ENCODE peak calls at places on chromosome 3, in four cellular contexts. H, T, U and I are unnamed samples.

GRCh38 chr3:171966533-171967136 is 72.7 kb upstream of the FNDC3B start:
- DNase-seq in H (no peak), T (no peak), U (peak; percentile 19), I (no peak)

GRCh38 chr3:7877312-7877711 is 624.3 kb upstream of the LMCD1 start:
- DNase-seq in H (no peak), T (no peak), U (no peak), I (no peak)

GRCh38 chr3:186421946-186422345 is 59.9 kb upstream of the DGKG start:
- DNase-seq in H (no peak), T (no peak), U (no peak), I (no peak)

GRCh38 chr3:30747771-30748281 is 141.4 kb downstream of the TGFBR2 start:
- DNase-seq in H (peak; percentile 36), T (no peak), U (peak; percentile 41), I (no peak)

GRCh38 chr3:16048435-16049318 is 125.8 kb upstream of the GALNT15 start:
- DNase-seq in H (peak; percentile 69), T (peak; percentile 64), U (peak; percentile 80), I (peak; percentile 68)

GRCh38 chr3:6717026-6717943 is 143.6 kb upstream of the GRM7 start:
- DNase-seq in H (no peak), T (no peak), U (no peak), I (no peak)

GRCh38 chr3:58766587-58767282 is 100.2 kb upstream of the FAM3D start:
- DNase-seq in H (no peak), T (no peak), U (no peak), I (no peak)

GRCh38 chr3:32960404-32961160 is 9.1 kb downstream of the CCR4 start:
- DNase-seq in H (no peak), T (no peak), U (no peak), I (no peak)

GRCh38 chr3:43770426-43771103 is 79.8 kb downstream of the ABHD5 start:
- DNase-seq in H (no peak), T (peak; percentile 57), U (peak; percentile 56), I (peak; percentile 65)

GRCh38 chr3:159236306-159236705 is 434.5 kb downstream of the MFSD1 start:
- DNase-seq in H (no peak), T (no peak), U (no peak), I (no peak)

GRCh38 chr3:34956511-34956910 is 682.8 kb upstream of the ARPP21 start:
- DNase-seq in H (no peak), T (no peak), U (no peak), I (no peak)

GRCh38 chr3:62134061-62134496 is 239.3 kb downstream of the FEZF2 start:
- DNase-seq in H (peak; percentile 31), T (peak; percentile 78), U (no peak), I (peak; percentile 79)

GRCh38 chr3:171904829-171905228 is 61.7 kb downstream of the TMEM212 start:
- DNase-seq in H (no peak), T (no peak), U (no peak), I (no peak)

GRCh38 chr3:54957711-54958110 is 29.9 kb upstream of the LRTM1 start:
- DNase-seq in H (no peak), T (no peak), U (no peak), I (no peak)

GRCh38 chr3:175255698-175256097 is 396.6 kb downstream of the NAALADL2 start:
- DNase-seq in H (no peak), T (no peak), U (no peak), I (no peak)

GRCh38 chr3:9595877-9596276 is 42.3 kb upstream of the LHFPL4 start:
- DNase-seq in H (no peak), T (peak; percentile 61), U (no peak), I (no peak)

GRCh38 chr3:99626415-99626788 is 12.0 kb upstream of the COL8A1 start:
- DNase-seq in H (no peak), T (no peak), U (no peak), I (no peak)

GRCh38 chr3:99625237-99625622 is 13.2 kb upstream of the COL8A1 start:
- DNase-seq in H (no peak), T (no peak), U (no peak), I (no peak)

GRCh38 chr3:99624536-99625236 is 13.7 kb upstream of the COL8A1 start:
- DNase-seq in H (no peak), T (no peak), U (no peak), I (no peak)

GRCh38 chr3:99625643-99626414 is 12.6 kb upstream of the COL8A1 start:
- DNase-seq in H (no peak), T (no peak), U (no peak), I (no peak)

DNA sequence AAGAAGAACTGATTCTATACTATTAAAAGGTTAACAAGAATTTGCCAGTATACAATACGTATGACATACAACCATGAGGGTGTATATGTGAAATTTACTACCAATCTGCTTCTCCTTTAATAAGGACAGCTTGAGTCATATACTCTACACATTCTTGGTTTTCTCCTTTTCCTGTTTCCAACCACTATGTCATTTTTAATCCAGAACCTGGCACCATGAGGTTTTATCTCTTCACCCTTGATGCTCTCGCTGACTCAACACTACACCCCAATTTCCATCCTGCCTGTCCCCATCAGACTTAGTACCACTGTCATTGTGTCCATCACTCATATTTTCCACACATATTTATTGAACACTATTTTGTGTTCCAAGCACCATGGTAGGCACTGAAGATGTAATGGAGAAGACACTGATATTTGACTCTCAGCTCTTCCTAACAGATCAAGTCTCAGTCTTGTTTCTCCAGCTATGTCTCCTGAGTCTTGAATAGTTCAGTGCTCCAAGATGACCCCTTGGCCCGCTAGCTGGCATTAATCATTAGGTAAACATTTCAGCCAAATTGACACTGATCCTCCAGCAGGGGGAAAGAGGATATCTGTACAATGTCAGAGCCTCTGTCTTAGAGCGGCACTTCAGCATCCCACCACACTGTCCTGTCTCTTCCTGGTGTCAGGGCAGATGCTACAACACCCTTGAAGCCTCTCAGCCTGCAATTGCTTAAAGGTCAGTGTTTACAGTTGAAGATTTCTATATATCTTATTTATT is 11.2 kb upstream of the COL8A1 start:
- DNase-seq in H (no peak), T (no peak), U (no peak), I (no peak)
- TF ChIP-seq CTCF in H (no peak), T (no peak), U (no peak), I (no peak)

GRCh38 chr3:150252462-150252861 is 155.6 kb upstream of the TSC22D2 start:
- DNase-seq in H (no peak), T (no peak), U (no peak), I (no peak)
- H3K4me1 ChIP-seq in H (peaks cover 31% of the 10 kb centered on the region), T (no peaks in the 10 kb centered on the region), U (peaks cover 3% of the 10 kb centered on the region), I (peaks cover 3% of the 10 kb centered on the region)

DNA sequence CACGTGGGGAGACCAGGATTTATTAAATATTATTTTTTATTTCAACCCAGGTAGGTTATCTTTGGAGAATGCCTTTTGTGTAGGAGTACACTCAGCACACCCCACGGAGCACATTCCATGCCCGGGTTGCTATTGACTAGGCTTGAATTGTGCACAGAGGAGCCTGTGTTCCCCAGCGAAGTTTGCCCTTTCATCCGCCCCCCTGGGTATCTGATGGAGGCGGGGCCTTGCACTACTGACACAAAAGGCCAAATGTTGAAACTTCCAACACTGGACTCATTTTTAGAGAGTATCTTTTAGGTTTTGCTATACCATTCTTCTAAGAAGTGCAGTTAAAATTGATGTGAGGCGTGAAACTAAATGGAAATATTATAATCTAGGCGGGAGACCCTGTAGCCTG is 39.3 kb upstream of the PPP4R2 start:
- DNase-seq in H (no peak), T (no peak), U (no peak), I (peak; percentile 20)
- H3K27ac ChIP-seq in H (no peak overlapping the region), T (no peak overlapping the region), U (no peak overlapping the region), I (peak overlapping the region; percentile 19)

GRCh38 chr3:190213726-190214125 is 93.0 kb upstream of the P3H2 start:
- DNase-seq in H (no peak), T (no peak), U (no peak), I (no peak)

GRCh38 chr3:190222916-190223315 is 99.3 kb downstream of the CLDN1 start:
- DNase-seq in H (no peak), T (no peak), U (no peak), I (no peak)

GRCh38 chr3:190222360-190222759 is 99.9 kb downstream of the CLDN1 start:
- DNase-seq in H (no peak), T (no peak), U (no peak), I (no peak)

GRCh38 chr3:190220362-190220761 is 99.7 kb upstream of the P3H2 start:
- DNase-seq in H (no peak), T (no peak), U (no peak), I (no peak)

GRCh38 chr3:190217081-190217480 is 96.4 kb upstream of the P3H2 start:
- DNase-seq in H (no peak), T (no peak), U (no peak), I (no peak)
- TF ChIP-seq CTCF in H (no peak), T (no peak), U (no peak), I (no peak)

GRCh38 chr3:152825566-152825965 is 9.4 kb upstream of the P2RY1 start:
- DNase-seq in H (no peak), T (no peak), U (no peak), I (no peak)

GRCh38 chr3:152828075-152828840 is 6.7 kb upstream of the P2RY1 start:
- DNase-seq in H (no peak), T (peak; percentile 34), U (no peak), I (no peak)

GRCh38 chr3:152830245-152830644 is 4.7 kb upstream of the P2RY1 start:
- DNase-seq in H (no peak), T (no peak), U (no peak), I (no peak)

GRCh38 chr3:152827313-152827712 is 7.6 kb upstream of the P2RY1 start:
- DNase-seq in H (no peak), T (no peak), U (no peak), I (no peak)

DNA sequence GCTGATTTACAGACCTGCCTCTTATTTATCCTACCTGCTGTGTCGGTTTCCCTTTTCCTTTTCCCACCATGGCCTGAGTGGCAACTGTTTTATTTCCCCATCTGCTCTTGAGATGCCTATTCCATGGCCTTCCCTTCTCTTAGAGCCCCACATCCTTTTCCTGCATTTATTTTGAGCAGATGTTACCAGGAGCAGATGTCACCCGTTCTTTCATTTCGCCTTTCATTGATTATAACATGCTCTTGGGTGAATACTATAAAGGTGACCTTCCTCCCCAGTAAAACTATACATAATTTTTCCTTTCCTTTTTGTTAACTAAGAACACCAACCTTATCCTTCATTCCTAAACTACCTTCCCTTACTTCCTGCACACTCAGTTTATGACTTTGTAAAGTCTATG is 8.5 kb upstream of the P2RY1 start:
- DNase-seq in H (no peak), T (no peak), U (no peak), I (no peak)
- H3K4me1 ChIP-seq in H (peaks cover 6% of the 10 kb centered on the region), T (no peaks in the 10 kb centered on the region), U (no peaks in the 10 kb centered on the region), I (no peaks in the 10 kb centered on the region)

GRCh38 chr3:13054705-13055285 is 18.4 kb downstream of the IQSEC1 start:
- DNase-seq in H (no peak), T (no peak), U (no peak), I (no peak)
- H3K27ac ChIP-seq in H (no peak overlapping the region), T (no peak overlapping the region), U (no peak overlapping the region), I (no peak overlapping the region)

DNA sequence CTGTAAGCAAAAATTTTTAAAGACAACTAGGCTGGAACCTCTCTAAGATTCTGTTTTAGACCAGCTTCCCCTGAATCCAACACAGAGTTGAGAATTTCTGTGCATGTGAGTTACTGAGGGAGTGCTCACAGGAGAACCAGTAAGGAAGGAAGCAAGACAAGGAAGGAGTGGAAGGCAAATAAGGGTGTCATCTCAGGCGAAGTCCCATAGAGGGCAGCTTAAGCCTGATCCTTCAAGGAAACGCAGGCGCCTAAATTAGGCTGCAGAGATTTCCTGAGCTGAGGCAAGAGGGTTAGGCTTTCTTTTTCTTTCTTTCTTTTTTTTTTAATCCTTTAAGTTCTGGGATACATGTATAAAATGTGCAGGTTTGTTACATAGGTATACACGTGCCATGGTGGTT is 36.2 kb upstream of the COL6A6 start:
- DNase-seq in H (peak; percentile 41), T (no peak), U (peak; percentile 9), I (peak; percentile 12)
- TF ChIP-seq CTCF in H (peak; percentile 66), T (no peak), U (peak; percentile 8), I (peak; percentile 31)

GRCh38 chr3:63980019-63980418 is 43.3 kb downstream of the PSMD6 start:
- DNase-seq in H (no peak), T (no peak), U (no peak), I (no peak)
- H3K4me1 ChIP-seq in H (no peaks in the 10 kb centered on the region), T (no peaks in the 10 kb centered on the region), U (peaks cover 16% of the 10 kb centered on the region), I (peaks cover 13% of the 10 kb centered on the region)

GRCh38 chr3:123296836-123297626 is 95.3 kb downstream of the SEC22A start:
- DNase-seq in H (no peak), T (no peak), U (no peak), I (no peak)
- H3K27ac ChIP-seq in H (no peak overlapping the region), T (no peak overlapping the region), U (no peak overlapping the region), I (peak overlapping the region; percentile 18)